ENCODE peak calls at places on chromosomes 11 and 22, in eight cellular contexts. Z is D341Med; C is caudate nucleus; A is lower lobe of right lung; M is effector memory CD4-positive, alpha-beta T cell; Q is stimulated activated CD8-positive, alpha-beta memory T cell treated with anti-CD3 and anti-CD28 coated beads, Interleukin-15, amount 100 ng/mL, for 4 hours; X is brain microvascular endothelial cell; D is endothelial cell. I is an unnamed sample.

GRCh38 chr11:76321340-76321739 is 59.6 kb downstream of the THAP12 start:
- DNase-seq in A (peak), D (no peak), M (no peak), Z (no peak), C (no peak), Q (no peak), X (no peak), I (no peak)

GRCh38 chr22:27461470-27461869 is 340.1 kb downstream of the MN1 start:
- DNase-seq in M (no peak), Z (no peak), Q (no peak), C (no peak), A (no peak), X (peak), D (peak), I (no peak)

GRCh38 chr11:14054708-14055107 is 92.2 kb downstream of the SPON1 start:
- DNase-seq in X (no peak), Q (no peak), C (no peak), Z (no peak), A (no peak), M (no peak), D (no peak), I (no peak)

GRCh38 chr11:59394186-59394585 is 32.0 kb downstream of the OR5A2 start:
- DNase-seq in C (no peak), Q (no peak), M (no peak), X (no peak), A (no peak), Z (no peak), D (no peak), I (no peak)

GRCh38 chr22:49999063-49999900 is 13.3 kb downstream of the IL17REL start:
- DNase-seq in M (no peak), X (no peak), Z (peak), A (peak), C (no peak), D (peak), Q (no peak), I (no peak)

GRCh38 chr22:41526802-41527799 is 17.2 kb downstream of the POLR3H start:
- DNase-seq in D (peak), C (peak), A (peak), X (no peak), Q (peak), Z (peak), M (peak), I (no peak)

GRCh38 chr11:64313491-64314145 is 3.7 kb downstream of the TRMT112 start:
- DNase-seq in D (no peak), A (no peak), Z (no peak), Q (no peak), X (no peak), M (no peak), C (no peak), I (no peak)

GRCh38 chr11:26234451-26234850 is 97.5 kb upstream of the ANO3 start:
- DNase-seq in C (no peak), A (no peak), X (no peak), D (no peak), M (no peak), Q (no peak), Z (no peak), I (no peak)

GRCh38 chr11:60786811-60787567 is 1.9 kb downstream of the MS4A10 start:
- DNase-seq in Z (no peak), Q (no peak), M (no peak), A (peak), C (no peak), X (peak), D (no peak), I (peak)